ENCODE peak calls at places on chromosomes 6 and 20, in seven cellular contexts. X is thyroid gland, A is SW 1271, Z is NCI-H774, V is kidney tubule cell, E is midbrain, R is 8988T. Q is an unnamed sample.
A peak's percentile ranks its signal among the peaks of the same experiment; 100 is the strongest.

GRCh38 chr20:20423117-20423516 is 55.2 kb downstream of the INSM1 start:
- DNase-seq in X (no peak), V (no peak), Z (no peak), A (no peak), R (no peak), E (no peak), Q (no peak)

GRCh38 chr6:22095886-22096285 is 200.9 kb downstream of the PRL start:
- DNase-seq in E (no peak), V (no peak), X (no peak), R (no peak), Z (no peak), A (no peak), Q (no peak)

GRCh38 chr6:108492131-108492766 is 68.5 kb upstream of the FOXO3 start:
- DNase-seq in X (no peak), Z (peak; percentile 50), A (no peak), V (peak; percentile 47), E (peak; percentile 50), R (peak; percentile 13), Q (peak; percentile 28)

GRCh38 chr6:139762587-139763031 is 388.2 kb upstream of the CITED2 start:
- DNase-seq in Z (no peak), X (peak; percentile 50), R (no peak), V (peak; percentile 88), A (no peak), E (no peak), Q (peak; percentile 81)

GRCh38 chr6:3356056-3356823 is 97.5 kb downstream of the PSMG4 start:
- DNase-seq in E (peak; percentile 78), X (peak; percentile 85), Z (peak; percentile 42), A (peak; percentile 41), V (peak; percentile 64), R (peak; percentile 49), Q (no peak)

GRCh38 chr20:64065062-64065972 is 2.3 kb downstream of the TCEA2 start:
- DNase-seq in Z (no peak), E (no peak), X (no peak), A (no peak), V (no peak), R (no peak), Q (no peak)

GRCh38 chr6:90687751-90688380 is 101.0 kb upstream of the MAP3K7 start:
- DNase-seq in R (no peak), E (no peak), V (no peak), X (no peak), Z (no peak), A (no peak), Q (no peak)

GRCh38 chr6:35041086-35041855 is 99.9 kb downstream of the TCP11 start:
- DNase-seq in Z (no peak), E (no peak), R (no peak), X (no peak), A (no peak), V (no peak), Q (no peak)

GRCh38 chr6:66336171-66336570 is 629.1 kb upstream of the EYS start:
- DNase-seq in A (no peak), E (no peak), X (no peak), Z (no peak), V (no peak), R (no peak), Q (no peak)

GRCh38 chr6:31737315-31738047 is 1.2 kb upstream of the CLIC1 start:
- DNase-seq in Z (peak; percentile 30), V (no peak), R (no peak), E (no peak), X (no peak), A (no peak), Q (no peak)

GRCh38 chr6:151067684-151068596 is 171.8 kb upstream of the AKAP12 start:
- DNase-seq in X (peak; percentile 49), A (peak; percentile 73), V (peak; percentile 99), R (no peak), E (peak; percentile 17), Z (peak; percentile 45), Q (peak; percentile 91)

GRCh38 chr6:27138837-27139752 is 108.4 kb upstream of the PRSS16 start:
- DNase-seq in V (peak; percentile 45), Z (no peak), E (peak; percentile 21), A (no peak), X (peak; percentile 20), R (no peak), Q (no peak)

GRCh38 chr20:59104848-59105247 is 58.8 kb upstream of the ZNF831 start:
- DNase-seq in X (no peak), Z (no peak), E (no peak), R (no peak), A (no peak), V (no peak), Q (no peak)

GRCh38 chr20:17494201-17494600 is 37.0 kb downstream of the BFSP1 start:
- DNase-seq in Z (no peak), V (no peak), X (no peak), E (no peak), A (no peak), R (no peak), Q (no peak)

GRCh38 chr6:47292944-47293343 is 16.8 kb downstream of the TNFRSF21 start:
- DNase-seq in A (no peak), V (peak; percentile 50), R (no peak), X (no peak), Z (no peak), E (no peak), Q (no peak)

GRCh38 chr20:41702647-41703046 is 84.5 kb upstream of the CHD6 start:
- DNase-seq in A (no peak), R (no peak), V (no peak), E (no peak), X (no peak), Z (no peak), Q (no peak)

GRCh38 chr6:7919871-7920270 is 9.3 kb upstream of the TXNDC5 start:
- DNase-seq in V (peak; percentile 76), X (no peak), A (no peak), Z (no peak), R (no peak), E (no peak), Q (peak; percentile 58)

GRCh38 chr20:1979116-1979778 is 14.6 kb downstream of the PDYN start:
- DNase-seq in V (no peak), R (no peak), E (no peak), X (no peak), Z (no peak), A (no peak), Q (no peak)

GRCh38 chr6:13487122-13488014 is at the start of gene GFOD1:
- DNase-seq in E (peak; percentile 86), Z (peak; percentile 70), R (peak; percentile 95), A (peak; percentile 65), X (peak; percentile 87), V (peak; percentile 90), Q (peak; percentile 53)

Q was measured in RCC 7860.